ENCODE peak calls at places on chromosome 12, in nine cellular contexts. One of them, this sample, is unnamed.

GRCh38 chr12:125183187-125184067 is 118.2 kb downstream of the AACS start:
- DNase-seq in sciatic nerve: peak
- DNase-seq in cardiac fibroblast: peak
- DNase-seq in stimulated activated CD4-positive, alpha-beta T cell treated with anti-CD3 and anti-CD28 coated beads, TNF-alpha, amount 100 ng/mL, for 48 hours: peak
- DNase-seq in OCI-LY7: peak
- DNase-seq in HTR-8/SVneo: peak
- DNase-seq in NCI-H2029 treated with DMSO at 0.1 percent for 48 hours: peak
- DNase-seq in hippocampal formation: peak
- DNase-seq in AML-193: peak
- DNase-seq in this sample: peak

GRCh38 chr12:68798880-68799229 is 9.1 kb upstream of the MDM2 start:
- DNase-seq in sciatic nerve: no peak
- DNase-seq in cardiac fibroblast: no peak
- DNase-seq in stimulated activated CD4-positive, alpha-beta T cell treated with anti-CD3 and anti-CD28 coated beads, TNF-alpha, amount 100 ng/mL, for 48 hours: no peak
- DNase-seq in OCI-LY7: no peak
- DNase-seq in HTR-8/SVneo: no peak
- DNase-seq in NCI-H2029 treated with DMSO at 0.1 percent for 48 hours: no peak
- DNase-seq in hippocampal formation: no peak
- DNase-seq in AML-193: no peak
- DNase-seq in this sample: no peak

GRCh38 chr12:18502422-18502821 is 235.4 kb downstream of the PLCZ1 start:
- DNase-seq in sciatic nerve: no peak
- DNase-seq in cardiac fibroblast: no peak
- DNase-seq in stimulated activated CD4-positive, alpha-beta T cell treated with anti-CD3 and anti-CD28 coated beads, TNF-alpha, amount 100 ng/mL, for 48 hours: no peak
- DNase-seq in OCI-LY7: no peak
- DNase-seq in HTR-8/SVneo: no peak
- DNase-seq in NCI-H2029 treated with DMSO at 0.1 percent for 48 hours: no peak
- DNase-seq in hippocampal formation: no peak
- DNase-seq in AML-193: no peak
- DNase-seq in this sample: no peak

GRCh38 chr12:82904219-82904795 is 217.6 kb downstream of the TMTC2 start:
- DNase-seq in sciatic nerve: no peak
- DNase-seq in cardiac fibroblast: peak
- DNase-seq in stimulated activated CD4-positive, alpha-beta T cell treated with anti-CD3 and anti-CD28 coated beads, TNF-alpha, amount 100 ng/mL, for 48 hours: no peak
- DNase-seq in OCI-LY7: no peak
- DNase-seq in HTR-8/SVneo: no peak
- DNase-seq in NCI-H2029 treated with DMSO at 0.1 percent for 48 hours: no peak
- DNase-seq in hippocampal formation: no peak
- DNase-seq in AML-193: no peak
- DNase-seq in this sample: no peak

GRCh38 chr12:124916370-124917134 is 2.1 kb upstream of the UBC start:
- DNase-seq in sciatic nerve: peak
- DNase-seq in cardiac fibroblast: peak
- DNase-seq in stimulated activated CD4-positive, alpha-beta T cell treated with anti-CD3 and anti-CD28 coated beads, TNF-alpha, amount 100 ng/mL, for 48 hours: no peak
- DNase-seq in OCI-LY7: peak
- DNase-seq in HTR-8/SVneo: peak
- DNase-seq in NCI-H2029 treated with DMSO at 0.1 percent for 48 hours: no peak
- DNase-seq in hippocampal formation: no peak
- DNase-seq in AML-193: no peak
- DNase-seq in this sample: peak

GRCh38 chr12:124296295-124296915 is 1.5 kb downstream of the RFLNA start:
- DNase-seq in sciatic nerve: no peak
- DNase-seq in cardiac fibroblast: peak
- DNase-seq in stimulated activated CD4-positive, alpha-beta T cell treated with anti-CD3 and anti-CD28 coated beads, TNF-alpha, amount 100 ng/mL, for 48 hours: no peak
- DNase-seq in OCI-LY7: no peak
- DNase-seq in HTR-8/SVneo: no peak
- DNase-seq in NCI-H2029 treated with DMSO at 0.1 percent for 48 hours: no peak
- DNase-seq in hippocampal formation: no peak
- DNase-seq in AML-193: no peak
- DNase-seq in this sample: no peak

GRCh38 chr12:47985596-47986265 is 18.5 kb downstream of the COL2A1 start:
- DNase-seq in sciatic nerve: no peak
- DNase-seq in cardiac fibroblast: no peak
- DNase-seq in stimulated activated CD4-positive, alpha-beta T cell treated with anti-CD3 and anti-CD28 coated beads, TNF-alpha, amount 100 ng/mL, for 48 hours: no peak
- DNase-seq in OCI-LY7: no peak
- DNase-seq in HTR-8/SVneo: no peak
- DNase-seq in NCI-H2029 treated with DMSO at 0.1 percent for 48 hours: no peak
- DNase-seq in hippocampal formation: no peak
- DNase-seq in AML-193: no peak
- DNase-seq in this sample: no peak

GRCh38 chr12:118164798-118165486 is 29.0 kb downstream of the PEBP1 start:
- DNase-seq in sciatic nerve: no peak
- DNase-seq in cardiac fibroblast: peak
- DNase-seq in stimulated activated CD4-positive, alpha-beta T cell treated with anti-CD3 and anti-CD28 coated beads, TNF-alpha, amount 100 ng/mL, for 48 hours: no peak
- DNase-seq in OCI-LY7: peak
- DNase-seq in HTR-8/SVneo: peak
- DNase-seq in NCI-H2029 treated with DMSO at 0.1 percent for 48 hours: no peak
- DNase-seq in hippocampal formation: peak
- DNase-seq in AML-193: no peak
- DNase-seq in this sample: peak